ENCODE peak calls at places on chromosomes 16 and 17, in eight cellular contexts. G, S, U, Z, P, X, V and C are unnamed samples.

GRCh38 chr17:28892024-28892423 is 5.5 kb downstream of the FLOT2 start:
- DNase-seq in Z (no peak), U (no peak), X (no peak), V (no peak), P (no peak), G (no peak), S (no peak), C (no peak)

GRCh38 chr17:82314721-82315605 is 2.4 kb downstream of the CD7 start:
- DNase-seq in Z (no peak), S (no peak), U (no peak), V (no peak), P (no peak), G (no peak), X (no peak), C (no peak)

GRCh38 chr16:46736695-46737094 is 11.4 kb downstream of the MYLK3 start:
- DNase-seq in S (no peak), V (no peak), X (no peak), P (no peak), G (no peak), U (no peak), Z (no peak), C (no peak)

GRCh38 chr17:73953206-73954033 is 250.1 kb upstream of the RPL38 start:
- DNase-seq in P (no peak), V (no peak), Z (no peak), X (no peak), G (no peak), S (no peak), U (no peak), C (no peak)

GRCh38 chr16:20612551-20613470 is 36.6 kb upstream of the ACSM2B start:
- DNase-seq in G (no peak), U (no peak), Z (no peak), V (no peak), P (no peak), S (no peak), X (peak; percentile 88), C (no peak)

GRCh38 chr16:80612461-80613017 is 71.7 kb downstream of the DYNLRB2 start:
- DNase-seq in Z (no peak), S (no peak), U (no peak), P (no peak), V (no peak), X (no peak), G (no peak), C (no peak)

GRCh38 chr16:17476414-17477259 is 5.9 kb upstream of the XYLT1 start:
- DNase-seq in X (no peak), G (peak; percentile 77), U (peak; percentile 42), Z (peak; percentile 53), S (peak; percentile 66), P (peak; percentile 76), V (no peak), C (no peak)

GRCh38 chr16:23310744-23311143 is 8.6 kb downstream of the SCNN1B start:
- DNase-seq in V (no peak), G (no peak), S (no peak), X (no peak), Z (no peak), U (no peak), P (no peak), C (no peak)

GRCh38 chr17:79020631-79021301 is 3.2 kb upstream of the C1QTNF1 start:
- DNase-seq in G (no peak), X (no peak), U (no peak), Z (no peak), V (no peak), S (no peak), P (no peak), C (no peak)

GRCh38 chr17:81706232-81706611 is 3.1 kb downstream of the MRPL12 start:
- DNase-seq in X (no peak), U (no peak), G (no peak), Z (no peak), P (no peak), S (no peak), V (no peak), C (no peak)

GRCh38 chr17:63376949-63377348 is 69.2 kb downstream of the CYB561 start:
- DNase-seq in G (no peak), P (no peak), V (no peak), U (no peak), X (no peak), Z (no peak), S (no peak), C (no peak)

GRCh38 chr17:29207986-29208385 is 27.8 kb upstream of the MYO18A start:
- DNase-seq in Z (no peak), X (no peak), U (no peak), V (no peak), G (no peak), P (no peak), S (no peak), C (no peak)

GRCh38 chr17:78974635-78975591 is 4.8 kb downstream of the LGALS3BP start:
- DNase-seq in S (peak; percentile 86), X (peak; percentile 86), V (no peak), P (peak; percentile 28), Z (peak; percentile 79), U (no peak), G (peak; percentile 55), C (no peak)

GRCh38 chr16:13992322-13992721 is 72.4 kb downstream of the ERCC4 start:
- DNase-seq in V (no peak), P (no peak), U (no peak), S (no peak), G (no peak), Z (no peak), X (no peak), C (no peak)

GRCh38 chr17:8832711-8833352 is 33.7 kb upstream of the MFSD6L start:
- DNase-seq in P (no peak), V (peak; percentile 45), X (no peak), Z (no peak), G (peak; percentile 8), U (peak; percentile 61), S (no peak), C (no peak)

GRCh38 chr17:82196273-82196672 is 16.4 kb downstream of the CCDC57 start:
- DNase-seq in X (no peak), G (no peak), P (no peak), S (no peak), V (no peak), Z (no peak), U (no peak), C (no peak)

GRCh38 chr17:16942141-16943031 is 29.5 kb downstream of the TNFRSF13B start:
- DNase-seq in G (no peak), S (no peak), Z (no peak), U (no peak), X (peak; percentile 13), V (no peak), P (no peak), C (no peak)

GRCh38 chr17:43033947-43034622 is 9.1 kb downstream of the RND2 start:
- DNase-seq in P (no peak), S (no peak), U (no peak), Z (no peak), V (no peak), X (no peak), G (peak; percentile 53), C (no peak)

GRCh38 chr16:10202650-10203049 is 20.4 kb upstream of the GRIN2A start:
- DNase-seq in S (no peak), V (no peak), Z (no peak), G (peak; percentile 14), X (no peak), P (no peak), U (no peak), C (no peak)

GRCh38 chr17:9456265-9456664 is 119.4 kb downstream of the STX8 start:
- DNase-seq in Z (no peak), U (no peak), S (no peak), P (no peak), X (no peak), V (no peak), G (peak; percentile 0), C (no peak)

GRCh38 chr17:57242148-57242547 is 14.2 kb upstream of the MSI2 start:
- DNase-seq in P (no peak), S (no peak), U (no peak), V (no peak), Z (no peak), G (no peak), X (no peak), C (no peak)